ENCODE peak calls at places on chromosomes 2 and 18, in five cellular contexts. X is PC-9, O is GM23338, Z is hepatocyte, G is HCT116. D is an unnamed sample.

GRCh38 chr2:127193164-127193947 is 26.7 kb downstream of the CYP27C1 start:
- DNase-seq in X (no peak), O (peak; percentile 39), Z (no peak), G (no peak), D (no peak)

GRCh38 chr2:46144133-46144800 is 152.9 kb upstream of the EPAS1 start:
- DNase-seq in X (no peak), O (peak; percentile 28), Z (no peak), G (no peak), D (no peak)

GRCh38 chr2:171080607-171081006 is 80.1 kb downstream of the TLK1 start:
- DNase-seq in X (no peak), O (no peak), Z (no peak), G (no peak), D (no peak)

GRCh38 chr2:238158807-238159539 is at the start of gene ERFE:
- DNase-seq in X (no peak), O (peak; percentile 81), Z (peak; percentile 79), G (no peak), D (peak; percentile 81)

GRCh38 chr18:44801796-44802195 is 121.1 kb downstream of the SETBP1 start:
- DNase-seq in X (no peak), O (no peak), Z (no peak), G (no peak), D (no peak)

GRCh38 chr2:763766-764525 is 86.7 kb upstream of the TMEM18 start:
- DNase-seq in X (peak; percentile 41), O (no peak), Z (no peak), G (no peak), D (no peak)

GRCh38 chr2:192465145-192465544 is 270.4 kb upstream of the TMEFF2 start:
- DNase-seq in X (no peak), O (no peak), Z (no peak), G (no peak), D (no peak)

GRCh38 chr2:152466925-152467676 is 132.1 kb downstream of the FMNL2 start:
- DNase-seq in X (no peak), O (no peak), Z (no peak), G (no peak), D (peak; percentile 53)

GRCh38 chr2:231934441-231935206 is 8.4 kb upstream of the NPPC start:
- DNase-seq in X (no peak), O (no peak), Z (no peak), G (no peak), D (no peak)

GRCh38 chr18:43159091-43159490 is 43.6 kb upstream of the RIT2 start:
- DNase-seq in X (no peak), O (no peak), Z (no peak), G (no peak), D (no peak)

GRCh38 chr2:58762176-58762781 is 521.2 kb upstream of the FANCL start:
- DNase-seq in X (peak; percentile 67), O (peak; percentile 90), Z (peak; percentile 69), G (peak; percentile 41), D (peak; percentile 79)

GRCh38 chr2:239461551-239462515 is 61.0 kb upstream of the HDAC4 start:
- DNase-seq in X (peak; percentile 15), O (no peak), Z (no peak), G (no peak), D (no peak)

GRCh38 chr2:95389256-95390119 is 13.0 kb upstream of the FAHD2A start:
- DNase-seq in X (no peak), O (peak; percentile 84), Z (peak; percentile 63), G (peak; percentile 18), D (peak; percentile 83)

GRCh38 chr2:164840930-164841718 is 499 bp downstream of the COBLL1 start:
- DNase-seq in X (peak; percentile 46), O (peak; percentile 85), Z (peak; percentile 93), G (peak; percentile 46), D (peak; percentile 44)

GRCh38 chr2:167929461-167929860 is 317.9 kb downstream of the STK39 start:
- DNase-seq in X (no peak), O (no peak), Z (no peak), G (no peak), D (no peak)

GRCh38 chr2:14053105-14053504 is 579.4 kb upstream of the LRATD1 start:
- DNase-seq in X (no peak), O (no peak), Z (no peak), G (no peak), D (no peak)

GRCh38 chr2:69026026-69026425 is 13.0 kb downstream of the ANTXR1 start:
- DNase-seq in X (no peak), O (peak; percentile 79), Z (peak; percentile 52), G (peak; percentile 36), D (peak; percentile 87)

GRCh38 chr2:210224660-210225460 is at the start of gene ACADL:
- DNase-seq in X (no peak), O (peak; percentile 78), Z (peak; percentile 76), G (no peak), D (no peak)

GRCh38 chr2:232662486-232663260 is 29.3 kb downstream of the EFHD1 start:
- DNase-seq in X (peak; percentile 95), O (no peak), Z (no peak), G (no peak), D (no peak)

GRCh38 chr2:190972846-190973245 is 41.1 kb downstream of the STAT1 start:
- DNase-seq in X (no peak), O (no peak), Z (no peak), G (no peak), D (no peak)

GRCh38 chr2:11872948-11873269 is 126.5 kb downstream of the LPIN1 start:
- DNase-seq in X (no peak), O (no peak), Z (no peak), G (no peak), D (no peak)

GRCh38 chr18:24663026-24663425 is 202.6 kb downstream of the HRH4 start:
- DNase-seq in X (no peak), O (no peak), Z (no peak), G (no peak), D (no peak)

GRCh38 chr18:24658302-24658701 is 197.9 kb downstream of the HRH4 start:
- DNase-seq in X (no peak), O (no peak), Z (no peak), G (no peak), D (no peak)

GRCh38 chr18:24656571-24656971 is 196.1 kb downstream of the HRH4 start:
- DNase-seq in X (no peak), O (no peak), Z (no peak), G (no peak), D (no peak)

GRCh38 chr18:24657461-24657860 is 197.0 kb downstream of the HRH4 start:
- DNase-seq in X (no peak), O (no peak), Z (no peak), G (no peak), D (no peak)

GRCh38 chr18:24659837-24660720 is 199.6 kb downstream of the HRH4 start:
- DNase-seq in X (no peak), O (no peak), Z (no peak), G (no peak), D (no peak)
- H2AFZ ChIP-seq in X (no peak overlapping the region), O (peak overlapping the region; percentile 72), Z (no peak overlapping the region), G (no peak overlapping the region), D (no peak overlapping the region)

DNA sequence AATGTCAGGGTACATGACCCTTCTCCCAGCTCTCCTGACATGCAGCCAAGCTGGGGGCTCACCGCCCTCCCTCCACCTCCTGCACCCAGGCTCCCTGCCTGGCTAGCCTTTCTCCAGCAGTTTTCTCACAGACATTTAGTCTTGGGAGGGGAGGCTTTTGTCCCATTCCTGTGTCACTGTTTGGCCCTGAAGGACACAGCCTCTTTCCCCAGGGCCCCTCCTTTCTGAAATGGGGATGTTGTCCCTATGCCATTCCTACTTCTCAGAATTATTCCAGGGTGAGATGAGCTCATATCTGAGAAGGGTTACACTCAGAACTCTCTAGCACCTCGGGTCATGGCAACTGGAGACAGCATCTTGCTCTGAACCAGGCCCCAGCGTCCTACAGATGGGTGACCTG is 47.3 kb upstream of the MRPL33 start:
- DNase-seq in X (no peak), O (no peak), Z (no peak), G (no peak), D (no peak)
- H3K27ac ChIP-seq in X (peak overlapping the region; percentile 92), O (no peak overlapping the region), Z (peak overlapping the region; percentile 77), G (no peak overlapping the region), D (no peak overlapping the region)

GRCh38 chr2:36808386-36808785 is 111.9 kb downstream of the VIT start:
- DNase-seq in X (no peak), O (peak; percentile 18), Z (no peak), G (no peak), D (no peak)
- H3K9me2 ChIP-seq in X (no peaks in the 10 kb centered on the region), O (peaks cover 1% of the 10 kb centered on the region), Z (no peaks in the 10 kb centered on the region), G (no peaks in the 10 kb centered on the region), D (no peaks in the 10 kb centered on the region)

GRCh38 chr2:101014264-101014857 is 12.3 kb downstream of the RPL31 start:
- DNase-seq in X (no peak), O (no peak), Z (no peak), G (no peak), D (no peak)

GRCh38 chr2:101007415-101008345 is 5.6 kb downstream of the RPL31 start:
- DNase-seq in X (no peak), O (peak; percentile 35), Z (no peak), G (no peak), D (peak; percentile 42)

GRCh38 chr2:101012706-101013181 is 10.7 kb downstream of the RPL31 start:
- DNase-seq in X (peak; percentile 39), O (peak; percentile 53), Z (peak; percentile 63), G (no peak), D (peak; percentile 75)

GRCh38 chr2:101012054-101012705 is 10.1 kb downstream of the RPL31 start:
- DNase-seq in X (no peak), O (no peak), Z (no peak), G (no peak), D (no peak)

GRCh38 chr2:101011152-101011551 is 9.1 kb downstream of the RPL31 start:
- DNase-seq in X (no peak), O (peak; percentile 33), Z (no peak), G (no peak), D (no peak)
- H2AFZ ChIP-seq in X (no peak overlapping the region), O (no peak overlapping the region), Z (no peak overlapping the region), G (no peak overlapping the region), D (no peak overlapping the region)

GRCh38 chr18:37286801-37287200 is 278.8 kb downstream of the CELF4 start:
- DNase-seq in X (no peak), O (no peak), Z (no peak), G (no peak), D (no peak)
- H3K27ac ChIP-seq in X (no peak overlapping the region), O (no peak overlapping the region), Z (no peak overlapping the region), G (no peak overlapping the region), D (no peak overlapping the region)

GRCh38 chr2:148814853-148815419 is 60.1 kb upstream of the KIF5C start:
- DNase-seq in X (no peak), O (no peak), Z (no peak), G (no peak), D (no peak)

GRCh38 chr2:148814143-148814852 is 60.7 kb upstream of the KIF5C start:
- DNase-seq in X (peak; percentile 86), O (no peak), Z (no peak), G (no peak), D (no peak)

GRCh38 chr2:148810081-148810480 is 64.9 kb upstream of the KIF5C start:
- DNase-seq in X (no peak), O (no peak), Z (no peak), G (no peak), D (no peak)

GRCh38 chr2:148813603-148814065 is 61.4 kb upstream of the KIF5C start:
- DNase-seq in X (no peak), O (peak; percentile 98), Z (no peak), G (no peak), D (peak; percentile 81)

GRCh38 chr2:148812306-148812705 is 62.7 kb upstream of the KIF5C start:
- DNase-seq in X (no peak), O (no peak), Z (no peak), G (no peak), D (no peak)
- H3K9me2 ChIP-seq in X (no peaks in the 10 kb centered on the region), O (no peaks in the 10 kb centered on the region), Z (no peaks in the 10 kb centered on the region), G (no peaks in the 10 kb centered on the region), D (no peaks in the 10 kb centered on the region)